ENCODE peak calls at places on chromosome 1, in four cellular contexts. L, B, K and O are unnamed samples.

GRCh38 chr1:225454733-225455132 is 26.9 kb upstream of the LBR start:
- DNase-seq in L (no peak), B (peak), K (no peak), O (peak)

GRCh38 chr1:245855846-245856730 is 651.0 kb downstream of the SMYD3 start:
- DNase-seq in L (no peak), B (no peak), K (no peak), O (no peak)

GRCh38 chr1:239717097-239718051 is 331.0 kb downstream of the CHRM3 start:
- DNase-seq in L (no peak), B (no peak), K (no peak), O (no peak)

GRCh38 chr1:213622365-213623087 is 365.2 kb upstream of the PROX1 start:
- DNase-seq in L (no peak), B (no peak), K (no peak), O (no peak)

GRCh38 chr1:58576727-58577675 is at the start of gene TACSTD2:
- DNase-seq in L (peak), B (peak), K (peak), O (peak)

GRCh38 chr1:33351281-33351660 is 30.4 kb upstream of the A3GALT2 start:
- DNase-seq in L (no peak), B (no peak), K (no peak), O (no peak)

GRCh38 chr1:36537190-36537768 is 54.6 kb upstream of the CSF3R start:
- DNase-seq in L (no peak), B (no peak), K (no peak), O (no peak)

GRCh38 chr1:153791856-153792253 is 16.6 kb downstream of the SLC27A3 start:
- DNase-seq in L (no peak), B (no peak), K (no peak), O (no peak)

GRCh38 chr1:119159096-119159495 is 18.6 kb upstream of the WARS2 start:
- DNase-seq in L (no peak), B (no peak), K (no peak), O (no peak)

GRCh38 chr1:227094249-227094966 is 154.3 kb downstream of the COQ8A start:
- DNase-seq in L (no peak), B (peak), K (no peak), O (peak)

GRCh38 chr1:186848509-186849130 is 19.9 kb downstream of the PLA2G4A start:
- DNase-seq in L (no peak), B (no peak), K (no peak), O (peak)

GRCh38 chr1:246659594-246660140 is 64.5 kb upstream of the SCCPDH start:
- DNase-seq in L (no peak), B (no peak), K (no peak), O (no peak)

GRCh38 chr1:221069178-221069903 is 190.1 kb downstream of the HLX start:
- DNase-seq in L (no peak), B (no peak), K (no peak), O (no peak)

GRCh38 chr1:237570530-237570929 is 320.2 kb downstream of the ZP4 start:
- DNase-seq in L (no peak), B (no peak), K (no peak), O (no peak)

GRCh38 chr1:61079898-61080336 is 2.4 kb upstream of the NFIA start:
- DNase-seq in L (no peak), B (peak), K (peak), O (peak)

GRCh38 chr1:151790940-151791651 is 796 bp upstream of the TDRKH start:
- DNase-seq in L (no peak), B (no peak), K (peak), O (peak)

GRCh38 chr1:215517441-215517891 is 49.6 kb upstream of the KCTD3 start:
- DNase-seq in L (no peak), B (no peak), K (no peak), O (no peak)

GRCh38 chr1:28682840-28683239 is 14.3 kb downstream of the GMEB1 start:
- DNase-seq in L (no peak), B (no peak), K (no peak), O (no peak)

DNA sequence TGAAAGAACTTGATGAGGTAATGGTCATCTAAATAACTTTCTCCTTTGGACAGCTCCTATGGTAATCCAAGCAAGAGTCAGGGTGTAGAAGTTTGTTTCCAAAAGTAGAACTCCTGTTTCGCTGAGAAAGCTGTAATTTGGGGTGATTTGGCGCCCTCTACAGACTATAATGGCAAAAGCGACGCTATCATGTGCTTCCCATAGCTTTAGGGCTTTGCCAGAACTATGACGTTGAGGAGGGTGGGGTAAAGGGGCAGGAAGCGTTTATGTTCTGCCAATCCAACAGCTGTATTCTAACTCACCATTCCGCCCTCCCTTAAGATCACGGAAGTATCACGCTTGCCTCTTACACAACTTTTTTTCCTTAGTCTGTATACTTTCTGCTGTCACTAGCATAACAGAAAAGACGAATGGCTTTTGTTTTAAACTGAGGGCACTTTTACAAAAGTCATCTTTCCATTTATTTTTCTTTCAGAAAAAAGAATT is at the start of gene FMO4:
- DNase-seq in L (peak), B (peak), K (peak), O (peak)
- H3K4me3 ChIP-seq in L (peak), B (no peak), K (peak), O (peak)

DNA sequence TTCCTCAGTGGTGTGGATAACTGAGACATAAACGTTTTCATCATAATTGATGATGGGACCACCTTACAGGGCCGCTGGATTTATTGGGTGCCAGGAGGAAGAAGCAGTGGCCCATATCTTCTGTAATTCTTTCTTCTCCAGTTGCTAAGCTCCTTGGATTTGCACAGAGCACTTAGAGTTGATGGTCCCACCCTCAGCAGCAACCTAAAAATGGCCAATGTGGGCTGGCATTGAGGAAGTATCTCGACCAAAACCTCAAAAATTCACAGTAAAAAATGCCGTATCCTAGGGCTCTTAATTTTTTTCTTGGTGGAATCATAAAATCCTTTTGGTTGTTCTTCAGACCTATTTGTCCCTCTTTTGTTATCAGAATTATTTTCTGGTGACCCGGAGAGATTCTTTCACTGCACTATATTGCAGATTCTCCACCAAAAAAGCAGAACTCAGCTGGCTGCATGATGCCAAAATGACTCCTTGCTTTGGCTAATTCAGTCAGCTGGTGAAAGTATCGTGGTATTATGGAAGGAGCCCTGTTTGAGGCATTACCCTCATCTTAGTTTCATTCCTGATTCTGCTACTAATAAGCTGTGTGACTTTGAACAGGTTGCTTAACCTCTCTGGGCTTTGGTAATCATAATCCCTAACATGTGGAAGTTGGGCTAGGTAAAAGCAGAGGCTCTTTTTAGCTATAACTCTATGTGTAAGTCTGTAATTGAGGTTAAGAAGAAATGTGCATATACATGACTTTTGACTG is 27.6 kb downstream of the KIRREL1 start:
- DNase-seq in L (no peak), B (no peak), K (no peak), O (no peak)
- H3K27ac ChIP-seq in L (peak), B (no peak), K (peak), O (peak)

GRCh38 chr1:82578086-82578726 is 777.5 kb downstream of the ADGRL2 start:
- DNase-seq in L (no peak), B (no peak), K (no peak), O (no peak)
- H3K4me3 ChIP-seq in L (no peak), B (no peak), K (no peak), O (no peak)

GRCh38 chr1:7387053-7387861 is 383.8 kb upstream of the VAMP3 start:
- DNase-seq in L (no peak), B (no peak), K (no peak), O (no peak)

GRCh38 chr1:7389786-7390603 is 381.1 kb upstream of the VAMP3 start:
- DNase-seq in L (no peak), B (no peak), K (no peak), O (no peak)

GRCh38 chr1:7388141-7388487 is 383.0 kb upstream of the VAMP3 start:
- DNase-seq in L (no peak), B (no peak), K (no peak), O (no peak)

GRCh38 chr1:7389201-7389785 is 381.8 kb upstream of the VAMP3 start:
- DNase-seq in L (no peak), B (no peak), K (no peak), O (no peak)

GRCh38 chr1:7388488-7389185 is 382.5 kb upstream of the VAMP3 start:
- DNase-seq in L (no peak), B (no peak), K (no peak), O (no peak)
- H3K27ac ChIP-seq in L (no peak), B (no peak), K (peak), O (peak)

GRCh38 chr1:65065535-65066378 is 82.2 kb upstream of the AK4 start:
- DNase-seq in L (no peak), B (peak), K (peak), O (peak)
- H3K4me3 ChIP-seq in L (peak), B (peak), K (peak), O (peak)

DNA sequence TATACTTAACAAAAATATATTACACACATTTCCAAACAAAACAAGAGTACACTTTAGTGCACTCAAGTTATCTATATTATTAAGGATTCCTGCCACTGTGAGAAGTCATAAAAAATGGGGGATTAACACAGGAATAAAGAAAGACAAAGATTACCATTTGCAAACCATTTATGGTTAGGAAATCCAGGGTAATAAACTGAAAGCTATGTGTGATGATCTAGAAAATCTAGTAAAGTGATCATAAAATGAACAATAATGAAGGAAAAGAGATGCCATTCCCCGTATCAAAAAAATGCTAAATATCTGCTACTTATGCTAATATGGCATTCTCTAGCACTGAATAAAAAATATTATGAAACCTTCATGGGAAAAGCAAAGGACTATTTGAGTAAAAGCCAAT is 101.4 kb downstream of the AK5 start:
- DNase-seq in L (no peak), B (no peak), K (no peak), O (no peak)
- H3K27ac ChIP-seq in L (no peak), B (no peak), K (no peak), O (no peak)

GRCh38 chr1:160401487-160401805 is 1.1 kb downstream of the VANGL2 start:
- DNase-seq in L (no peak), B (no peak), K (no peak), O (no peak)
- H3K4me3 ChIP-seq in L (peak), B (no peak), K (peak), O (peak)

GRCh38 chr1:211912844-211913432 is 82.4 kb upstream of the LPGAT1 start:
- DNase-seq in L (no peak), B (no peak), K (no peak), O (no peak)

GRCh38 chr1:211909385-211909784 is 78.8 kb upstream of the LPGAT1 start:
- DNase-seq in L (no peak), B (no peak), K (no peak), O (no peak)

GRCh38 chr1:211912064-211912463 is 81.5 kb upstream of the LPGAT1 start:
- DNase-seq in L (no peak), B (no peak), K (no peak), O (peak)

GRCh38 chr1:211910136-211910884 is 79.7 kb upstream of the LPGAT1 start:
- DNase-seq in L (no peak), B (no peak), K (no peak), O (peak)

GRCh38 chr1:211910917-211911485 is 80.4 kb upstream of the LPGAT1 start:
- DNase-seq in L (no peak), B (no peak), K (no peak), O (peak)
- H3K27ac ChIP-seq in L (no peak), B (no peak), K (no peak), O (no peak)